ENCODE peak calls at places on chromosome 21, in seven cellular contexts. K is CD8-positive, alpha-beta T cell; M is nephron progenitor cell; G is WTC11; X is brain microvascular endothelial cell; Q is GM12865; A is NB4. O is an unnamed sample.

GRCh38 chr21:14290584-14290983 is 74.6 kb downstream of the RBM11 start:
- DNase-seq in M (no peak), A (no peak), G (no peak), X (no peak), Q (no peak), K (no peak), O (no peak)

GRCh38 chr21:26715878-26716506 is 129.2 kb downstream of the ADAMTS1 start:
- DNase-seq in K (no peak), M (peak), A (peak), Q (peak), X (peak), G (peak), O (no peak)

GRCh38 chr21:15159382-15160020 is 94.7 kb upstream of the NRIP1 start:
- DNase-seq in X (no peak), A (no peak), G (no peak), Q (peak), M (no peak), K (no peak), O (no peak)

GRCh38 chr21:36698160-36699025 is 522 bp upstream of the SIM2 start:
- DNase-seq in A (no peak), K (no peak), M (peak), X (no peak), Q (no peak), G (peak), O (no peak)

GRCh38 chr21:21279193-21279901 is 281.1 kb downstream of the NCAM2 start:
- DNase-seq in G (no peak), M (no peak), Q (no peak), K (no peak), X (no peak), A (no peak), O (no peak)

GRCh38 chr21:14768042-14768441 is 221.9 kb upstream of the SAMSN1 start:
- DNase-seq in A (peak), K (no peak), G (no peak), X (no peak), M (no peak), Q (no peak), O (no peak)

GRCh38 chr21:33281101-33281652 is 15.0 kb downstream of the IL10RB start:
- DNase-seq in K (no peak), X (no peak), A (no peak), Q (no peak), G (no peak), M (no peak), O (no peak)

GRCh38 chr21:27425172-27425571 is 458.3 kb upstream of the ADAMTS5 start:
- DNase-seq in G (no peak), M (no peak), Q (no peak), K (no peak), A (no peak), X (no peak), O (no peak)

GRCh38 chr21:16037386-16037785 is 307.6 kb downstream of the USP25 start:
- DNase-seq in K (no peak), G (no peak), Q (no peak), A (no peak), X (no peak), M (no peak), O (no peak)

GRCh38 chr21:25670726-25671125 is 31.7 kb downstream of the JAM2 start:
- DNase-seq in K (no peak), M (no peak), G (no peak), Q (no peak), X (no peak), A (no peak), O (no peak)

GRCh38 chr21:15514073-15514946 is 215.5 kb upstream of the USP25 start:
- DNase-seq in A (no peak), K (peak), M (no peak), G (no peak), Q (peak), X (no peak), O (no peak)

GRCh38 chr21:29130234-29130993 is at the start of gene MAP3K7CL:
- DNase-seq in Q (no peak), A (no peak), G (no peak), M (no peak), K (no peak), X (peak), O (no peak)

GRCh38 chr21:23384679-23385078 is 2222.6 kb downstream of the MRPL39 start:
- DNase-seq in M (no peak), Q (no peak), G (peak), K (no peak), X (no peak), A (no peak), O (no peak)

GRCh38 chr21:43304206-43304605 is 122.7 kb downstream of the SIK1 start:
- DNase-seq in X (no peak), G (no peak), M (no peak), Q (no peak), K (no peak), A (no peak), O (no peak)

GRCh38 chr21:15624646-15625045 is 105.1 kb upstream of the USP25 start:
- DNase-seq in M (no peak), X (no peak), A (no peak), Q (no peak), K (no peak), G (no peak), O (no peak)

GRCh38 chr21:43598416-43599120 is 60.7 kb downstream of the HSF2BP start:
- DNase-seq in K (no peak), G (no peak), M (no peak), X (peak), A (no peak), Q (no peak), O (no peak)

GRCh38 chr21:24375201-24375600 is 1232.1 kb downstream of the MRPL39 start:
- DNase-seq in G (peak), K (peak), M (no peak), X (no peak), Q (peak), A (peak), O (no peak)

GRCh38 chr21:28636988-28637691 is 355.5 kb downstream of the LTN1 start:
- DNase-seq in A (no peak), X (peak), G (no peak), K (no peak), M (no peak), Q (no peak), O (no peak)

GRCh38 chr21:28641731-28642130 is 350.9 kb downstream of the LTN1 start:
- DNase-seq in X (no peak), K (no peak), A (no peak), M (no peak), Q (no peak), G (no peak), O (no peak)

GRCh38 chr21:42654913-42655796 is 1.7 kb downstream of the PDE9A start:
- DNase-seq in K (no peak), A (no peak), Q (no peak), G (no peak), X (no peak), M (no peak), O (no peak)

GRCh38 chr21:42414928-42415769 is 11.4 kb downstream of the UBASH3A start:
- DNase-seq in A (peak), K (peak), G (no peak), Q (peak), X (peak), M (no peak), O (no peak)

GRCh38 chr21:37811711-37812110 is 104.5 kb downstream of the KCNJ6 start:
- DNase-seq in A (no peak), K (no peak), X (no peak), G (no peak), Q (no peak), M (no peak), O (no peak)

GRCh38 chr21:8991968-8992621 is 1529.3 kb upstream of the TPTE start:
- DNase-seq in X (no peak), K (no peak), A (no peak), G (no peak), M (no peak), Q (no peak), O (no peak)

GRCh38 chr21:29205009-29205408 is 74.6 kb downstream of the MAP3K7CL start:
- DNase-seq in A (no peak), Q (no peak), G (no peak), X (no peak), M (no peak), K (no peak), O (no peak)

GRCh38 chr21:16181024-16181423 is 451.2 kb downstream of the USP25 start:
- DNase-seq in K (no peak), G (no peak), Q (no peak), A (no peak), X (peak), M (no peak), O (no peak)

GRCh38 chr21:43300496-43301423 is 126.2 kb downstream of the SIK1 start:
- DNase-seq in K (no peak), M (peak), G (no peak), Q (no peak), X (peak), A (no peak), O (no peak)

GRCh38 chr21:15437873-15438272 is 291.9 kb upstream of the USP25 start:
- DNase-seq in X (no peak), K (no peak), A (peak), Q (peak), G (no peak), M (no peak), O (no peak)

GRCh38 chr21:28818663-28819278 is 173.9 kb downstream of the LTN1 start:
- DNase-seq in X (no peak), M (no peak), A (no peak), K (no peak), G (no peak), Q (no peak), O (no peak)

GRCh38 chr21:37606549-37606948 is 240.0 kb downstream of the DYRK1A start:
- DNase-seq in A (no peak), Q (no peak), K (no peak), G (no peak), X (no peak), M (no peak), O (no peak)

GRCh38 chr21:26761174-26761915 is 83.9 kb downstream of the ADAMTS1 start:
- DNase-seq in M (no peak), G (no peak), A (no peak), Q (no peak), X (no peak), K (no peak), O (no peak)

GRCh38 chr21:42839271-42840231 is 39.8 kb downstream of the WDR4 start:
- DNase-seq in G (no peak), Q (no peak), A (no peak), K (no peak), X (no peak), M (no peak), O (peak)

GRCh38 chr21:21046063-21046462 is 47.9 kb downstream of the NCAM2 start:
- DNase-seq in Q (no peak), X (no peak), K (no peak), A (no peak), M (no peak), G (no peak), O (no peak)

GRCh38 chr21:25639167-25639921 is at the start of gene JAM2:
- DNase-seq in Q (peak), X (no peak), G (peak), M (peak), K (peak), A (no peak), O (peak)

GRCh38 chr21:26153758-26154157 is 16.8 kb downstream of the APP start:
- DNase-seq in G (no peak), Q (no peak), M (no peak), X (no peak), K (no peak), A (no peak), O (no peak)

GRCh38 chr21:20998456-20998789 is 214 bp downstream of the NCAM2 start:
- DNase-seq in G (no peak), Q (no peak), K (no peak), X (no peak), A (no peak), M (no peak), O (no peak)

GRCh38 chr21:16870116-16870515 is 642.7 kb upstream of the CXADR start:
- DNase-seq in A (no peak), Q (no peak), M (no peak), G (no peak), K (no peak), X (no peak), O (no peak)

GRCh38 chr21:25541042-25541441 is 66.2 kb downstream of the MRPL39 start:
- DNase-seq in G (no peak), A (no peak), Q (no peak), X (no peak), M (no peak), K (no peak), O (no peak)

GRCh38 chr21:43959231-43960041 is 52.7 kb upstream of the TRAPPC10 start:
- DNase-seq in K (no peak), A (no peak), M (no peak), G (no peak), Q (no peak), X (no peak), O (no peak)

GRCh38 chr21:42346441-42346840 is 4.4 kb downstream of the TFF2 start:
- DNase-seq in M (no peak), K (no peak), X (no peak), A (no peak), Q (no peak), G (no peak), O (no peak)

GRCh38 chr21:35616090-35616489 is 444.2 kb downstream of the SETD4 start:
- DNase-seq in Q (peak), G (no peak), K (no peak), M (no peak), A (peak), X (peak), O (no peak)
- TF ChIP-seq CTCF in Q (no peak), G (no peak), K (peak), M (no peak), A (peak), X (peak), O (no peak)

DNA sequence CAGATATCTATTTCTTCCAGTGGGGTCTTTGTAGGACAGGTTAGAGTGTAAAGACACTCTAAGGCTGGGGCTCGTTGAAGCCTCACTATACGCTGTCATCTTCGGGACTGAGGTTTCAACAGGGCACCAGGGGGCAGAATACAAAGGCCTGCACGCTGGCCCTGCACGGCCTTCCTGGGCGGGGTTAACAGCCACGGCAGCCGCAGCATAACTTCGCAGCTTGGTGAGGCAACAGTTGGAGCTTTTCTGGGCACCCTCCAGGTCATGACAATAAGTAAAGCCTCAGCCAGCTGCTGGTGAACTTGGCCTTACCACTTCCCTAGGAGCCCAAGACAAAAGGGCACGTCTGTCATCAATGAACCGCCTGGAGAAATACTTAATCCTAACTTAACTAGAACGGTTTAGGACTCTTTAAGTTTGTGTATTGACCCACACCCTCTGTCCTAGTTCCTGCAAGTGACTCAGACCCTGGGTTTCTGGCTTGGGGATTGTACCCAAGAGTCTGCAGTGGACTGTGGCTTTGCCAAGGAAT is 2.3 kb upstream of the RUNX1 start:
- DNase-seq in A (peak), Q (peak), K (peak), M (peak), X (peak), G (peak), O (no peak)
- TF ChIP-seq CTCF in A (peak), Q (peak), K (peak), M (peak), X (peak), G (no peak), O (no peak)

DNA sequence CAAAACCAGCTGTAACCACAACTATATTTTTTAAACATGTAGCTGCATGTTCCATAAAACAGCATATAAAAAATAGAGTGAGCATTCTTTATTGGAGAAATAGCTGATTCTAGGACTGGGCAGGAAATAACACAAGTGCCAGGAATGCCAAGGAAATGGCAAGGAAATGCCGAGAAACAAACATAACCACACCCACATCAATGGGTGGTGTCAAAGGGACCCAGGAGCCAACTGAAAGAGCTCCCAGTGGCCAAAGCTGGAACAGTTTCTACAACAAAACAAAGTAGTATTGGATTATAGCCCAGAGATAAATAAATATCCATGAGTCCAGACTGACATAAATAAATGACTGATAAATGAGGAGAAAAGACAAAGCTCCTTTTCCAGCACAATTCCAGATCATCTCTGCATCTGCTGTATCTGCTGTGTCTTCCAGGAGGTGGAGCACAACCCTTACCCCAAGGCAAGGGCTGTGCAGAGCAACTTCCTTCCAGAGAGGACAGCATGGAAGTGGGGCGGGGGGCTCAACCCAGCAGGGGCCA is 28.1 kb downstream of the ADARB1 start:
- DNase-seq in K (no peak), A (no peak), Q (no peak), M (no peak), G (no peak), X (peak), O (no peak)
- TF ChIP-seq CTCF in K (no peak), A (peak), Q (peak), M (no peak), G (no peak), X (peak), O (peak)

GRCh38 chr21:45921917-45922316 is 59.7 kb upstream of the COL6A1 start:
- DNase-seq in G (no peak), M (no peak), A (no peak), X (no peak), K (no peak), Q (no peak), O (no peak)
- TF ChIP-seq CTCF in G (no peak), M (no peak), A (no peak), X (no peak), K (no peak), Q (no peak), O (no peak)

GRCh38 chr21:39282911-39283310 is 30.5 kb downstream of the BRWD1 start:
- DNase-seq in K (no peak), Q (no peak), X (no peak), A (no peak), M (no peak), G (no peak), O (no peak)

GRCh38 chr21:39281207-39281606 is 32.2 kb downstream of the BRWD1 start:
- DNase-seq in G (no peak), K (no peak), X (no peak), A (no peak), Q (no peak), M (no peak), O (no peak)

GRCh38 chr21:39281853-39282252 is 31.6 kb downstream of the BRWD1 start:
- DNase-seq in Q (no peak), G (no peak), K (no peak), X (no peak), M (no peak), A (no peak), O (no peak)
- TF ChIP-seq CTCF in Q (no peak), G (no peak), K (no peak), X (no peak), M (no peak), A (no peak), O (no peak)

GRCh38 chr21:31731112-31731801 is 661 bp downstream of the SCAF4 start:
- DNase-seq in G (peak), Q (peak), K (peak), A (peak), M (peak), X (no peak), O (peak)
- TF ChIP-seq CTCF in G (no peak), Q (peak), K (no peak), A (peak), M (peak), X (no peak), O (no peak)

GRCh38 chr21:30207252-30207579 is 8.7 kb downstream of the CLDN8 start:
- DNase-seq in A (no peak), Q (no peak), X (no peak), K (no peak), G (no peak), M (no peak), O (no peak)

GRCh38 chr21:30206551-30207251 is 9.2 kb downstream of the CLDN8 start:
- DNase-seq in A (no peak), G (no peak), X (peak), M (no peak), Q (no peak), K (no peak), O (no peak)

DNA sequence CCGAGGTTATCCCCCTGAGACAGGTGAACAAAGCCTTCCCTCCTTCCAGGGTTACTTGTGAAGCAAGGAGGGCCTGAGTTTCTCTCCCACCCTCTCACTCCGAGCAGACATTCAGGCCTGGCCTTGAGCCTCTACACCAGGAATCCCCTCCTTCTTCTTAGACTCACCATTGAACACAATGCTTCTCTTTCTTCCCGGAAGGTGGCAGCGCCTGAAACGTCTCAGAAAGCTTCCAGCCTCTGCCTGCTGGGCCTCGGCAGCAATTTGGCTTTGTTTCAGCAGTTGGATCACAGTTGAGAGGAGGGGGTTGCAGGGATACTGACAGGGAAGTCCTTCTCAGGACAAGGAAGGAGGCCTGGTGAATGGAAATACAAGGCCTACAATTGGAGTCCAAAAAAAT is 6.3 kb downstream of the CLDN8 start:
- DNase-seq in G (peak), X (no peak), K (no peak), A (no peak), M (no peak), Q (no peak), O (no peak)
- TF ChIP-seq CTCF in G (no peak), X (peak), K (no peak), A (no peak), M (no peak), Q (no peak), O (no peak)

O was measured in mesothelial cell of epicardium.